ENCODE peak calls at places on chromosome 12, in ten cellular contexts. M, J, U, O, G, X, H, P, A and K are unnamed samples.

GRCh38 chr12:27095346-27095745 is 13.0 kb upstream of the C12orf71 start:
- DNase-seq in H (no peak), U (no peak), O (no peak), M (no peak), X (no peak), A (no peak), G (no peak), J (no peak), P (no peak), K (no peak)

GRCh38 chr12:44876554-44877275 is 600 bp upstream of the NELL2 start:
- DNase-seq in H (no peak), J (no peak), A (peak), P (peak), M (peak), X (no peak), U (peak), G (peak), O (no peak), K (peak)

GRCh38 chr12:7021956-7022355 is 3.7 kb upstream of the LPCAT3 start:
- DNase-seq in G (no peak), P (no peak), H (no peak), A (no peak), M (no peak), U (no peak), X (no peak), O (no peak), J (no peak), K (no peak)

GRCh38 chr12:114166360-114166759 is 200.2 kb upstream of the RBM19 start:
- DNase-seq in U (peak), X (no peak), H (peak), M (no peak), P (peak), A (peak), J (no peak), O (no peak), G (peak), K (peak)

GRCh38 chr12:39467432-39467870 is 24.5 kb upstream of the KIF21A start:
- DNase-seq in P (peak), J (no peak), U (peak), H (no peak), M (no peak), G (no peak), A (peak), O (no peak), X (peak), K (peak)

GRCh38 chr12:6329693-6330045 is 12.2 kb downstream of the TNFRSF1A start:
- DNase-seq in P (no peak), A (no peak), X (no peak), M (no peak), H (no peak), G (peak), O (no peak), U (no peak), J (no peak), K (no peak)

GRCh38 chr12:27213304-27213703 is 30.8 kb upstream of the STK38L start:
- DNase-seq in X (no peak), A (no peak), M (no peak), U (no peak), G (no peak), O (no peak), H (no peak), P (no peak), J (no peak), K (no peak)

GRCh38 chr12:57069522-57069921 is 9.1 kb downstream of the NEMP1 start:
- DNase-seq in M (no peak), A (peak), X (peak), O (peak), H (peak), P (peak), U (peak), J (no peak), G (peak), K (peak)

GRCh38 chr12:52245962-52246577 is 13.0 kb downstream of the KRT7 start:
- DNase-seq in H (no peak), P (no peak), O (peak), M (peak), X (no peak), A (no peak), J (no peak), U (no peak), G (no peak), K (no peak)

GRCh38 chr12:7935773-7936581 is at the start of gene SLC2A3:
- DNase-seq in A (peak), O (peak), G (peak), M (peak), X (peak), U (peak), P (peak), H (peak), J (peak), K (peak)

GRCh38 chr12:65596514-65597010 is 227.7 kb upstream of the HMGA2 start:
- DNase-seq in G (no peak), J (no peak), M (no peak), O (no peak), P (no peak), H (peak), A (no peak), X (no peak), U (peak), K (peak)

GRCh38 chr12:92064420-92064819 is 81.2 kb downstream of the BTG1 start:
- DNase-seq in M (no peak), P (no peak), O (no peak), A (no peak), U (no peak), G (no peak), H (no peak), J (no peak), X (no peak), K (no peak)

GRCh38 chr12:59695379-59695778 is 99.5 kb downstream of the SLC16A7 start:
- DNase-seq in A (no peak), O (no peak), G (no peak), X (no peak), J (no peak), U (peak), H (peak), M (no peak), P (no peak), K (peak)

DNA sequence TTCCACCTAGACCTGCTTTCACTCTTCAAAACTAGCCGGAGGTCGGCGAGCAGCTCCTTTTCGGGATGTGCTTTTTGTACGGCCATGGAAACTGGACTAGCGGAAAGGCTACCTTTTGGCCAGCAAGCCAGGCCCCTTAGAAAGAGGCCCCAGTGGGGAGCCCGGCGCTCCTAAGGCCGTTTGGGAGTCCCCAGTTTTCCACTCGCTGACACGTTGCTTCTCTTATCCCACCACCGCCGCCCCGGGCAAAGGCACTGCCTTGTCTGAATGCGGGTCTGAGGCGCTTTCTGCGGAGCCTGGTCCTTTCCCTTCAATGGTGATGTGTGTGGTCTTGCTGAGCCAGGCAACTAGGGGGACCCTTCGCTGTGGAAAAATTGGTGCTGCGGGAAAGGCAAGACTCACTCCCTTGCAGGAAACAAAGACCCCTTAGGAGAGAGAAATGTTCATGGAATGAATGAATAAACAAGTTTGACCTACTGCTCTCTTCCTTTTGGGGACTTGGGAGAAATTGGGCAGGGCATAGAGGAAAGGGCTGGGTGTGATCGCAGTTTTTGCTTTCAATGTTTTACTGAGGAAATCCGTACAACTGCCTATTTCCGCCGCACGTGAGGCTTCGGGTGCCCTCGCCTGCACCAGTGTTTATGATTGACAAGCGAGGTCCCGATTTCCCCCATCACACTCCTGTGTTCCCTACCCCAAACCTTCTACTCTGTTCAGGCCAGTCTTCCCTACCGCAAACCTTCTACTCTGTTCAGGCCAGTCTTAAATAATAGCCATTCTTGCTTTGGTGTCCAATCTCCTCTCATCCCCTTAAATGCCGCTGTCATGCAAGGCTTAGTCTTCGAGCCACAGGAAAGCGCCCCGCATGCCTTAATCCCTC is 970 bp upstream of the SLC38A2 start:
- DNase-seq in O (peak), A (peak), U (peak), X (no peak), G (peak), P (peak), M (peak), J (peak), H (peak), K (peak)
- TF ChIP-seq CTCF in O (no peak), A (no peak), U (peak), X (no peak), G (peak), P (peak), M (no peak), J (no peak), H (peak), K (peak)

DNA sequence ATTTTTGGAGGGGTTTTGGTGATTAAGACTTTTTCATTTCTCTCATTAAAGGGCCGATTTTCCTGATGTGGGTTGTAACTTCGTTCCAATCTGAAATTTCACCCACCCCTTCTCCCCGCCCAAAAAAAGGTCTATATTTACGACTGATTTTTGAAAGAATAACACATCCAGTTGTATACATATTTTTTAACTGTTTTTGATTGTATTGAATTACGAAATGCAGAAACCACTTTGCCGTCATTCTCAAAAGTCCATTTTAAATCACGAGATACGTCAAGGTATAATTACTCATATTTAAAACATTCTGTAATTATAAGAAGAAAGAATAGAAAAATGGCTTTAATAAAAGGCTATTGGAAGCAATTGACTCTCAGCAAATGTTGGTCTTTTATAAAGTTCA is 520.7 kb downstream of the MED13L start:
- DNase-seq in P (no peak), A (no peak), X (no peak), H (no peak), M (no peak), O (no peak), G (no peak), J (no peak), U (no peak), K (no peak)
- H3K4me3 ChIP-seq in P (no peak), A (no peak), X (no peak), H (no peak), M (no peak), O (no peak), G (no peak), J (no peak), U (no peak), K (no peak)

GRCh38 chr12:2273288-2273687 is 220.5 kb downstream of the CACNA1C start:
- DNase-seq in G (no peak), A (no peak), J (no peak), X (no peak), M (peak), H (peak), U (peak), P (peak), O (peak), K (no peak)
- TF ChIP-seq CTCF in G (peak), A (no peak), J (no peak), X (no peak), M (no peak), H (peak), U (peak), P (peak), O (peak), K (no peak)

GRCh38 chr12:128819293-128820144 is 4.2 kb downstream of the SLC15A4 start:
- DNase-seq in A (no peak), G (peak), U (no peak), O (peak), H (no peak), J (no peak), X (no peak), P (no peak), M (no peak), K (no peak)

GRCh38 chr12:128815779-128816642 is 7.7 kb downstream of the SLC15A4 start:
- DNase-seq in A (peak), G (no peak), M (no peak), X (no peak), O (peak), U (no peak), J (no peak), H (no peak), P (no peak), K (no peak)

GRCh38 chr12:128816643-128816920 is 7.2 kb downstream of the SLC15A4 start:
- DNase-seq in M (no peak), A (peak), X (no peak), H (no peak), U (no peak), P (no peak), J (no peak), G (no peak), O (peak), K (no peak)

GRCh38 chr12:128818065-128819022 is 5.4 kb downstream of the SLC15A4 start:
- DNase-seq in X (no peak), A (peak), U (peak), M (no peak), J (no peak), O (peak), G (no peak), P (peak), H (peak), K (peak)

DNA sequence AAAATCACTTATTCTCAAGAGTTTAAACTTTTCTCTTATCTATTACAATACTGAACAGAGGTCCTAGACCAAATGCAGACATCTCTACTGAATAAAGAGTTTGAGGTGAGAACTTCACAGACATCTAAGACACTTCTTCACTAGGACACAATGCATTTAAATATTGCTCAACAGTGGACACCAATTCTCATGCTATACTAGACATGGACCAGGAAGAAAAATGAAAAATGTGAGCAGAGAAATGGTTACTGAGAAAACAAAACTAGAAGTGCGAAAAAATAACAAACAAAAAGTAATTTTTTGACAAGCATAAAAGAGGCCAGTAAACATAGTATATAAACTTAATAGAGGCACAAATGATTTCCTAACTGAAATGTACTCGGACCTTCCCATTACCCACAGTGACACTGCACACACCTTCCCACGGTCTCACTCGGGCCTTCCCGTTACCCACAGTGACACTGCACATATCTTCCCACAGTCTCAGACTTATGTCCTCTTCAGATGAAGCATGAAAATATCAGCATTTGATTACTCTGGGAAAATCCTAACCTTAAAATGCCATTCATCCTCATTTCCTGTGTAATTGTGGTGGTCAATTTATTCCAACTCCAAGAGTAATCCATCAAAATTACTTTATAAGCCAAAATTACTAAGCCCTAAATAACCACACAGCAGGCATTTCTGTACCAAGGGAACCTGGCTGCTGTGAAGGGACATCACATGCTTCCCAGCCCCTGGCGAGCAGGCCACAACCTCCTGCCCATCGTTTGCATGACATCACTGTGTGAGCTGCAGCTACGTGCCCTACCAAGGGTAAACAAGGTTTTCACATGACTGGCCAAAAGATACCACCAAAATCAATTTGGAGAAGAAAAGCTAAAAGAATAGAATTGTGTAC is 6.4 kb downstream of the SLC15A4 start:
- DNase-seq in G (no peak), P (peak), O (peak), X (no peak), U (peak), A (peak), H (peak), M (peak), J (no peak), K (peak)
- H3K4me3 ChIP-seq in G (no peak), P (no peak), O (no peak), X (peak), U (no peak), A (peak), H (no peak), M (peak), J (no peak), K (no peak)

DNA sequence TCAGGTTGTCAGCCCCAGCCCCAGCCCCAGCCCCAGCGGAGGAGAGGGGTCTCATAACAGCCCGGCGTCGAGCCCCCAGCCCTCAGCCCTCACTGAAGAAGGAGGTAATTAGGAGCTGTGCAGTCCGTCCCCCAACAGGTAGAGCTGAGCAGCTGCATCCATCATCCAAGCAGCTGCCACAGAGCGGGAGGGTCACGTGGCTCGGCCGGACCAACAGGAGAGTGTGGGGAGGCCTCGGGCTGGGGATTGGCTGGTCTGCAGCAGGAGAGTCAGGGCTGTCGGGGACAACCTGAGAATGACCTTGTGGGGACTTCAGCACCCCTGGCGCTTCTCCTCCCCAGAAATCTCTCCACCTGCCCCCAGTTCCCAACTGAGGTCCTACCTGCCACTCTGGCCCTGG is 29.6 kb downstream of the SMUG1 start:
- DNase-seq in U (peak), X (peak), G (peak), J (no peak), P (no peak), A (peak), O (no peak), M (no peak), H (no peak), K (no peak)
- TF ChIP-seq CTCF in U (no peak), X (no peak), G (peak), J (no peak), P (no peak), A (no peak), O (no peak), M (no peak), H (no peak), K (no peak)